ENCODE peak calls at places on chromosomes 11 and 22, in nine cellular contexts. One of them, this sample, is unnamed.

GRCh38 chr11:117872962-117873827 is 3.3 kb downstream of the FXYD6 start:
- DNase-seq in spleen: no peak
- DNase-seq in heart left ventricle: no peak
- DNase-seq in Peyer's patch: no peak
- DNase-seq in erythroblast: no peak
- DNase-seq in IMR-90: no peak
- DNase-seq in A549: no peak
- DNase-seq in stomach: no peak
- DNase-seq in uterus: no peak
- DNase-seq in this sample: no peak

GRCh38 chr22:37053310-37054077 is 2.0 kb downstream of the KCTD17 start:
- DNase-seq in stomach: no peak
- DNase-seq in heart left ventricle: peak; percentile 60
- DNase-seq in erythroblast: peak; percentile 21
- DNase-seq in spleen: no peak
- DNase-seq in Peyer's patch: no peak
- DNase-seq in A549: no peak
- DNase-seq in uterus: no peak
- DNase-seq in IMR-90: no peak
- DNase-seq in this sample: no peak

GRCh38 chr11:19905280-19905853 is 192.7 kb downstream of the NAV2 start:
- DNase-seq in A549: peak; percentile 61
- DNase-seq in heart left ventricle: no peak
- DNase-seq in uterus: no peak
- DNase-seq in stomach: no peak
- DNase-seq in IMR-90: peak; percentile 67
- DNase-seq in spleen: no peak
- DNase-seq in erythroblast: peak; percentile 9
- DNase-seq in Peyer's patch: no peak
- DNase-seq in this sample: no peak

GRCh38 chr22:18078329-18079041 is 695 bp downstream of the PEX26 start:
- DNase-seq in spleen: peak; percentile 92
- DNase-seq in heart left ventricle: peak; percentile 41
- DNase-seq in erythroblast: peak; percentile 53
- DNase-seq in stomach: peak; percentile 60
- DNase-seq in uterus: no peak
- DNase-seq in Peyer's patch: peak; percentile 39
- DNase-seq in IMR-90: peak; percentile 19
- DNase-seq in A549: peak; percentile 23
- DNase-seq in this sample: no peak

GRCh38 chr11:100687630-100688395 is 725 bp downstream of the ARHGAP42 start:
- DNase-seq in uterus: peak; percentile 61
- DNase-seq in heart left ventricle: peak; percentile 54
- DNase-seq in IMR-90: peak; percentile 85
- DNase-seq in Peyer's patch: peak; percentile 31
- DNase-seq in stomach: peak; percentile 48
- DNase-seq in erythroblast: peak; percentile 57
- DNase-seq in spleen: peak; percentile 80
- DNase-seq in A549: peak; percentile 60
- DNase-seq in this sample: peak; percentile 48

GRCh38 chr11:61294717-61295595 is at the start of gene VWCE:
- DNase-seq in IMR-90: peak; percentile 41
- DNase-seq in erythroblast: peak; percentile 93
- DNase-seq in Peyer's patch: peak; percentile 18
- DNase-seq in heart left ventricle: peak; percentile 37
- DNase-seq in A549: peak; percentile 62
- DNase-seq in stomach: peak; percentile 71
- DNase-seq in spleen: peak; percentile 92
- DNase-seq in uterus: peak; percentile 40
- DNase-seq in this sample: peak; percentile 96

GRCh38 chr22:33918676-33919590 is 1.3 kb downstream of the LARGE1 start:
- DNase-seq in IMR-90: peak; percentile 45
- DNase-seq in spleen: no peak
- DNase-seq in Peyer's patch: no peak
- DNase-seq in erythroblast: no peak
- DNase-seq in A549: no peak
- DNase-seq in stomach: no peak
- DNase-seq in heart left ventricle: no peak
- DNase-seq in uterus: no peak
- DNase-seq in this sample: no peak

GRCh38 chr11:624705-625635 is at the start of gene CDHR5:
- DNase-seq in heart left ventricle: no peak
- DNase-seq in Peyer's patch: no peak
- DNase-seq in stomach: no peak
- DNase-seq in erythroblast: peak; percentile 22
- DNase-seq in spleen: peak; percentile 67
- DNase-seq in A549: no peak
- DNase-seq in uterus: no peak
- DNase-seq in IMR-90: no peak
- DNase-seq in this sample: no peak

GRCh38 chr11:97751952-97752351 is 1268.8 kb upstream of the CNTN5 start:
- DNase-seq in heart left ventricle: no peak
- DNase-seq in Peyer's patch: no peak
- DNase-seq in erythroblast: peak; percentile 5
- DNase-seq in IMR-90: no peak
- DNase-seq in stomach: no peak
- DNase-seq in A549: no peak
- DNase-seq in uterus: no peak
- DNase-seq in spleen: no peak
- DNase-seq in this sample: no peak

GRCh38 chr11:69797737-69798528 is 21.3 kb downstream of the FGF3 start:
- DNase-seq in Peyer's patch: no peak
- DNase-seq in heart left ventricle: no peak
- DNase-seq in uterus: no peak
- DNase-seq in A549: no peak
- DNase-seq in spleen: no peak
- DNase-seq in IMR-90: no peak
- DNase-seq in erythroblast: no peak
- DNase-seq in stomach: no peak
- DNase-seq in this sample: no peak

GRCh38 chr11:69799582-69799981 is 19.6 kb downstream of the FGF3 start:
- DNase-seq in uterus: no peak
- DNase-seq in Peyer's patch: no peak
- DNase-seq in erythroblast: peak; percentile 30
- DNase-seq in stomach: no peak
- DNase-seq in A549: peak; percentile 45
- DNase-seq in heart left ventricle: no peak
- DNase-seq in IMR-90: peak; percentile 7
- DNase-seq in spleen: no peak
- DNase-seq in this sample: no peak

GRCh38 chr11:69797156-69797555 is 22.0 kb upstream of the FGF4 start:
- DNase-seq in A549: no peak
- DNase-seq in erythroblast: no peak
- DNase-seq in spleen: no peak
- DNase-seq in IMR-90: no peak
- DNase-seq in heart left ventricle: no peak
- DNase-seq in stomach: no peak
- DNase-seq in uterus: no peak
- DNase-seq in Peyer's patch: no peak
- DNase-seq in this sample: no peak

GRCh38 chr11:69800278-69800677 is 18.9 kb downstream of the FGF3 start:
- DNase-seq in heart left ventricle: no peak
- DNase-seq in erythroblast: no peak
- DNase-seq in Peyer's patch: no peak
- DNase-seq in A549: no peak
- DNase-seq in spleen: no peak
- DNase-seq in stomach: no peak
- DNase-seq in uterus: no peak
- DNase-seq in IMR-90: no peak
- DNase-seq in this sample: no peak

GRCh38 chr11:69799097-69799496 is 20.1 kb downstream of the FGF3 start:
- DNase-seq in A549: no peak
- DNase-seq in Peyer's patch: no peak
- DNase-seq in IMR-90: no peak
- DNase-seq in spleen: no peak
- DNase-seq in erythroblast: no peak
- DNase-seq in heart left ventricle: no peak
- DNase-seq in uterus: no peak
- DNase-seq in stomach: no peak
- DNase-seq in this sample: no peak
- TF ChIP-seq POLR2A in A549: no peak
- TF ChIP-seq POLR2A in Peyer's patch: no peak
- TF ChIP-seq POLR2A in IMR-90: no peak
- TF ChIP-seq POLR2A in spleen: no peak
- TF ChIP-seq POLR2A in erythroblast: no peak
- TF ChIP-seq POLR2A in heart left ventricle: no peak
- TF ChIP-seq POLR2A in uterus: no peak
- TF ChIP-seq POLR2A in stomach: no peak
- TF ChIP-seq POLR2A in this sample: no peak

GRCh38 chr11:67463680-67464410 is 5.2 kb downstream of the TMEM134 start:
- DNase-seq in uterus: peak; percentile 50
- DNase-seq in heart left ventricle: peak; percentile 67
- DNase-seq in erythroblast: peak; percentile 62
- DNase-seq in A549: peak; percentile 91
- DNase-seq in stomach: peak; percentile 54
- DNase-seq in Peyer's patch: no peak
- DNase-seq in IMR-90: no peak
- DNase-seq in spleen: peak; percentile 92
- DNase-seq in this sample: no peak

GRCh38 chr11:67463186-67463585 is 5.9 kb downstream of the TMEM134 start:
- DNase-seq in spleen: no peak
- DNase-seq in heart left ventricle: no peak
- DNase-seq in IMR-90: no peak
- DNase-seq in uterus: no peak
- DNase-seq in A549: no peak
- DNase-seq in stomach: no peak
- DNase-seq in Peyer's patch: no peak
- DNase-seq in erythroblast: no peak
- DNase-seq in this sample: no peak

GRCh38 chr11:67466367-67466766 is 2.7 kb downstream of the TMEM134 start:
- DNase-seq in uterus: no peak
- DNase-seq in A549: no peak
- DNase-seq in erythroblast: no peak
- DNase-seq in heart left ventricle: no peak
- DNase-seq in Peyer's patch: no peak
- DNase-seq in IMR-90: no peak
- DNase-seq in stomach: no peak
- DNase-seq in spleen: no peak
- DNase-seq in this sample: no peak

GRCh38 chr11:67465190-67465522 is 3.9 kb downstream of the TMEM134 start:
- DNase-seq in IMR-90: no peak
- DNase-seq in stomach: peak; percentile 55
- DNase-seq in erythroblast: no peak
- DNase-seq in Peyer's patch: no peak
- DNase-seq in A549: no peak
- DNase-seq in spleen: no peak
- DNase-seq in heart left ventricle: no peak
- DNase-seq in uterus: no peak
- DNase-seq in this sample: no peak

GRCh38 chr11:67464411-67465189 is 4.5 kb downstream of the TMEM134 start:
- DNase-seq in heart left ventricle: peak; percentile 88
- DNase-seq in erythroblast: peak; percentile 96
- DNase-seq in Peyer's patch: peak; percentile 96
- DNase-seq in A549: peak; percentile 91
- DNase-seq in uterus: peak; percentile 82
- DNase-seq in spleen: peak; percentile 99
- DNase-seq in IMR-90: peak; percentile 42
- DNase-seq in stomach: peak; percentile 94
- DNase-seq in this sample: peak; percentile 92
- TF ChIP-seq POLR2A in heart left ventricle: no peak
- TF ChIP-seq POLR2A in erythroblast: peak; percentile 47
- TF ChIP-seq POLR2A in Peyer's patch: peak; percentile 72
- TF ChIP-seq POLR2A in A549: peak; percentile 57
- TF ChIP-seq POLR2A in uterus: peak; percentile 35
- TF ChIP-seq POLR2A in spleen: peak; percentile 65
- TF ChIP-seq POLR2A in IMR-90: no peak
- TF ChIP-seq POLR2A in stomach: no peak
- TF ChIP-seq POLR2A in this sample: peak; percentile 78

GRCh38 chr22:43812890-43813289 is 785 bp upstream of the EFCAB6 start:
- DNase-seq in A549: no peak
- DNase-seq in spleen: no peak
- DNase-seq in uterus: no peak
- DNase-seq in Peyer's patch: no peak
- DNase-seq in heart left ventricle: no peak
- DNase-seq in erythroblast: no peak
- DNase-seq in IMR-90: no peak
- DNase-seq in stomach: no peak
- DNase-seq in this sample: no peak

GRCh38 chr22:43811777-43812148 is 342 bp downstream of the EFCAB6 start:
- DNase-seq in A549: peak; percentile 10
- DNase-seq in heart left ventricle: no peak
- DNase-seq in erythroblast: peak; percentile 67
- DNase-seq in uterus: no peak
- DNase-seq in spleen: no peak
- DNase-seq in IMR-90: peak; percentile 61
- DNase-seq in Peyer's patch: no peak
- DNase-seq in stomach: no peak
- DNase-seq in this sample: no peak

GRCh38 chr22:43817402-43817801 is 5.3 kb upstream of the EFCAB6 start:
- DNase-seq in IMR-90: no peak
- DNase-seq in Peyer's patch: no peak
- DNase-seq in spleen: no peak
- DNase-seq in erythroblast: no peak
- DNase-seq in uterus: no peak
- DNase-seq in heart left ventricle: no peak
- DNase-seq in stomach: no peak
- DNase-seq in A549: no peak
- DNase-seq in this sample: no peak

GRCh38 chr22:43814264-43814663 is 2.2 kb upstream of the EFCAB6 start:
- DNase-seq in uterus: no peak
- DNase-seq in stomach: no peak
- DNase-seq in erythroblast: no peak
- DNase-seq in spleen: no peak
- DNase-seq in IMR-90: no peak
- DNase-seq in Peyer's patch: no peak
- DNase-seq in heart left ventricle: no peak
- DNase-seq in A549: no peak
- DNase-seq in this sample: no peak

GRCh38 chr22:43812149-43812842 is at the start of gene EFCAB6:
- DNase-seq in uterus: peak; percentile 94
- DNase-seq in heart left ventricle: peak; percentile 93
- DNase-seq in IMR-90: peak; percentile 90
- DNase-seq in stomach: peak; percentile 96
- DNase-seq in Peyer's patch: peak; percentile 91
- DNase-seq in A549: peak; percentile 80
- DNase-seq in erythroblast: peak; percentile 96
- DNase-seq in spleen: peak; percentile 92
- DNase-seq in this sample: peak; percentile 89
- TF ChIP-seq POLR2A in uterus: no peak
- TF ChIP-seq POLR2A in heart left ventricle: peak; percentile 64
- TF ChIP-seq POLR2A in IMR-90: peak; percentile 56
- TF ChIP-seq POLR2A in stomach: no peak
- TF ChIP-seq POLR2A in Peyer's patch: peak; percentile 60
- TF ChIP-seq POLR2A in A549: peak; percentile 60
- TF ChIP-seq POLR2A in erythroblast: peak; percentile 85
- TF ChIP-seq POLR2A in spleen: peak; percentile 40
- TF ChIP-seq POLR2A in this sample: peak; percentile 36

GRCh38 chr11:65817815-65818680 is 15.7 kb upstream of the SNX32 start:
- DNase-seq in Peyer's patch: peak; percentile 95
- DNase-seq in heart left ventricle: peak; percentile 93
- DNase-seq in erythroblast: peak; percentile 97
- DNase-seq in IMR-90: peak; percentile 80
- DNase-seq in spleen: peak; percentile 99
- DNase-seq in uterus: peak; percentile 94
- DNase-seq in stomach: peak; percentile 98
- DNase-seq in A549: peak; percentile 81
- DNase-seq in this sample: peak; percentile 95
- TF ChIP-seq POLR2A in Peyer's patch: no peak
- TF ChIP-seq POLR2A in heart left ventricle: no peak
- TF ChIP-seq POLR2A in erythroblast: no peak
- TF ChIP-seq POLR2A in IMR-90: no peak
- TF ChIP-seq POLR2A in spleen: no peak
- TF ChIP-seq POLR2A in uterus: peak; percentile 6
- TF ChIP-seq POLR2A in stomach: no peak
- TF ChIP-seq POLR2A in A549: peak; percentile 50
- TF ChIP-seq POLR2A in this sample: no peak

This sample was measured in GM12891.